ENCODE peak calls at places on chromosome 9, in five cellular contexts. Z is dorsolateral prefrontal cortex, S is glutamatergic neuron, H is colonic mucosa, N is lower leg skin. I is an unnamed sample.

GRCh38 chr9:8802242-8802641 is 1002.7 kb upstream of the DMAC1 start:
- DNase-seq in Z (no peak), S (no peak), H (no peak), N (no peak), I (no peak)

GRCh38 chr9:121285835-121286687 is 18.1 kb downstream of the GSN start:
- DNase-seq in Z (peak; percentile 54), S (no peak), H (peak; percentile 64), N (peak; percentile 81), I (no peak)

GRCh38 chr9:89606049-89606481 is 1.3 kb downstream of the GADD45G start:
- DNase-seq in Z (peak; percentile 56), S (peak; percentile 67), H (peak; percentile 81), N (peak; percentile 67), I (no peak)

GRCh38 chr9:89137548-89138462 is 40.8 kb downstream of the SHC3 start:
- DNase-seq in Z (no peak), S (no peak), H (peak; percentile 42), N (peak; percentile 86), I (peak; percentile 75)

GRCh38 chr9:125797857-125798399 is 50.8 kb downstream of the PBX3 start:
- DNase-seq in Z (no peak), S (no peak), H (no peak), N (no peak), I (no peak)

GRCh38 chr9:110784309-110784708 is 115.7 kb downstream of the MUSK start:
- DNase-seq in Z (no peak), S (no peak), H (no peak), N (no peak), I (no peak)

GRCh38 chr9:69822091-69822750 is 1.6 kb downstream of the CFAP95 start:
- DNase-seq in Z (no peak), S (no peak), H (no peak), N (no peak), I (no peak)

GRCh38 chr9:114693248-114693895 is 11.4 kb upstream of the TEX48 start:
- DNase-seq in Z (no peak), S (no peak), H (peak; percentile 24), N (no peak), I (no peak)

GRCh38 chr9:38358390-38359296 is 33.9 kb upstream of the ALDH1B1 start:
- DNase-seq in Z (no peak), S (no peak), H (no peak), N (no peak), I (no peak)

GRCh38 chr9:88706193-88707112 is 171.5 kb downstream of the NXNL2 start:
- DNase-seq in Z (no peak), S (no peak), H (no peak), N (no peak), I (no peak)

GRCh38 chr9:5513966-5514365 is 3.6 kb downstream of the PDCD1LG2 start:
- DNase-seq in Z (no peak), S (no peak), H (no peak), N (no peak), I (no peak)

GRCh38 chr9:21579209-21579608 is 97.1 kb upstream of the IFNE start:
- DNase-seq in Z (no peak), S (no peak), H (no peak), N (no peak), I (no peak)

DNA sequence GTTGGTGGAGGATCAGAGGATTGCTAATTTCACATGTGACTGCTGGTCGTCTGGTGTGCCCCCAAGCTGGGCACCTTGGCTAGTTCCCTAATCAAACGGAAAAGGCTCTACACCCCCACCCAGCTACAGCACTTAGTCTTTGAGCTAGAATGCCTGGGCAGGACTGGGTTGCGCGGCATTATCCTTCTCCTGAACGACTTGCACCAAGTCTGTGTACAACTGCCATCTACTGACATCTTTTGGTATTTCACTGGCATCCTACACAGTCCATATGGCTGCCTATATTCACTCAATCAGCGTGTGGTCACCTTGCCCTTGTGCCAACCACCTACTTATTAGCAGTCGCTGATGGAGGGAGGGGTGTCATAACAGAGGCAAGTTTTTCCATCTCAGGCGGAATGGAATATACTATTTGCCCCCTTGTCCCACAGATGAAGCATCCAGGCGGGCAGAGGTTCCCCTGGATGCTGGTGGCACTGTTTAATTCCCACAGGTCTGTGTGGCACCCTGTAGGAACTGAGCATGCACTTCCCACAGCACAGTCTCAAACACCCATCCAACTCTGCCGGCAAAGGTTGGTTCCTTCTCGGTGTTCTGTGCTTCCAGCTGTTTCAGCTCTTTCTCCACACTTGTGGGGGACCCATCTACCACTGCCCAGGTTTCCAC is 150.1 kb downstream of the OSTF1 start:
- DNase-seq in Z (peak; percentile 47), S (peak; percentile 26), H (peak; percentile 71), N (peak; percentile 44), I (no peak)
- TF ChIP-seq CTCF in Z (peak; percentile 63), S (peak; percentile 73), H (peak; percentile 66), N (no peak), I (peak; percentile 48)

GRCh38 chr9:124060844-124061605 is 49.5 kb downstream of the LHX2 start:
- DNase-seq in Z (no peak), S (no peak), H (no peak), N (no peak), I (no peak)

GRCh38 chr9:124066783-124067563 is 55.4 kb downstream of the LHX2 start:
- DNase-seq in Z (no peak), S (no peak), H (no peak), N (no peak), I (no peak)

GRCh38 chr9:124062172-124062571 is 50.6 kb downstream of the LHX2 start:
- DNase-seq in Z (no peak), S (no peak), H (no peak), N (no peak), I (no peak)
- TF ChIP-seq CTCF in Z (no peak), S (no peak), H (no peak), N (no peak), I (peak; percentile 19)

GRCh38 chr9:137306546-137307254 is 4.6 kb upstream of the NRARP start:
- DNase-seq in Z (no peak), S (peak; percentile 24), H (peak; percentile 51), N (no peak), I (no peak)

GRCh38 chr9:137305788-137306545 is 3.9 kb upstream of the NRARP start:
- DNase-seq in Z (no peak), S (peak; percentile 36), H (no peak), N (no peak), I (no peak)

GRCh38 chr9:137303893-137304382 is 1.9 kb upstream of the NRARP start:
- DNase-seq in Z (no peak), S (no peak), H (peak; percentile 45), N (no peak), I (no peak)

GRCh38 chr9:137304383-137305059 is 2.5 kb upstream of the NRARP start:
- DNase-seq in Z (no peak), S (peak; percentile 68), H (peak; percentile 53), N (no peak), I (no peak)

DNA sequence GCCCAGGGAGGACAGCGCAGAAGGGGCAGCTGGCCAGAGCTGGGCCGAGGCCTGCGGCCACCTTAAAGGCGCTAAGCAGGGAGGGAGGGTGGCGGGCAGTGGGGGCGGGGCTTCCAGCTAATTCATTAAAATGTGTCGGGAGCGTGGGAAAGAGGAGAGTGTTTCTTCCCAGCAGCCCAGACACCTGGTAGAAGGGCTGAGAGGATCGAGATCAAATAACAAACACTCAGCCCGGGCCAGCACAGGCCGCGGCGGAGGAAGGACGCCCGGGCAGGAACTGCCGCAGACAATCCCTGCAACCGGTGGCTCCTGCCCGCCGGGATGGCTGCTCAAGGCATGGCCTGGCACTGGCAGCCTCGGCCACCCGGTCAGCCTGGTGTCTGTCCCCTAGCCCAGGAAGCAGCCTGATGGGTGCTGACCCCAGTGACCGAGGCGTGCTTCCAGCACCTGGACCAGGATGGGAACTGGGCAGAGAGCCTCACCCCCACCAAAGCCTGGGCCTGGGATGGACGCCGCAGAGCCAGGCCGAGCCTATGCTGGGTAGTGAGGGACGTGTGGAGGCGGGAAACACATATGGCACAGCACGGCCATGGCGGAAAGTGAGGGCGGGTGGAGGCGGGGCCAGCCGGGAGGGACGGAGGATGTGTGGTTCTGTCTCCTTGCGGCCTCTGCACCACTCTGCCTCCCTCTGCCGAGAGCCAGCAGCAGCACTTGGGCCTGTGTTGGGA is 3.2 kb upstream of the NRARP start:
- DNase-seq in Z (peak; percentile 48), S (peak; percentile 81), H (peak; percentile 88), N (no peak), I (no peak)
- TF ChIP-seq CTCF in Z (no peak), S (no peak), H (no peak), N (no peak), I (peak; percentile 24)

GRCh38 chr9:109652971-109653370 is 127.0 kb upstream of the PALM2AKAP2 start:
- DNase-seq in Z (peak; percentile 53), S (no peak), H (no peak), N (no peak), I (no peak)
- TF ChIP-seq CTCF in Z (peak; percentile 60), S (no peak), H (no peak), N (no peak), I (peak; percentile 55)

GRCh38 chr9:84271887-84272556 is 68.5 kb downstream of the SLC28A3 start:
- DNase-seq in Z (no peak), S (no peak), H (no peak), N (no peak), I (no peak)
- TF ChIP-seq CTCF in Z (no peak), S (no peak), H (no peak), N (no peak), I (no peak)

I was measured in BJ.